ENCODE peak calls at places on chromosomes 11 and 22, in five cellular contexts. I is heart right ventricle, V is K562, W is GM12864, M is cardiac muscle cell. L is an unnamed sample.

GRCh38 chr11:118699508-118700220 is 20.2 kb upstream of the TREH start:
- DNase-seq in V (no peak), W (no peak), I (no peak), M (no peak), L (no peak)

GRCh38 chr22:27937453-27937852 is 18.4 kb upstream of the PITPNB start:
- DNase-seq in M (peak), W (no peak), V (no peak), I (no peak), L (no peak)

GRCh38 chr11:69380921-69381581 is 87.1 kb downstream of the MYEOV start:
- DNase-seq in V (no peak), W (no peak), I (no peak), M (no peak), L (no peak)

GRCh38 chr11:75560644-75561043 is 1.4 kb upstream of the SERPINH1 start:
- DNase-seq in V (no peak), W (no peak), I (no peak), M (no peak), L (no peak)

GRCh38 chr11:46554205-46555162 is 39.3 kb downstream of the AMBRA1 start:
- DNase-seq in W (no peak), M (peak), I (no peak), V (no peak), L (peak)

GRCh38 chr22:47406180-47406723 is 643.8 kb downstream of the TBC1D22A start:
- DNase-seq in V (no peak), W (no peak), M (no peak), I (no peak), L (no peak)

GRCh38 chr11:124841186-124841585 is 24.0 kb upstream of the ROBO3 start:
- DNase-seq in M (no peak), I (no peak), W (no peak), V (no peak), L (no peak)

GRCh38 chr11:76656571-76657081 is 13.9 kb downstream of the LRRC32 start:
- DNase-seq in M (peak), W (no peak), I (no peak), V (no peak), L (no peak)

DNA sequence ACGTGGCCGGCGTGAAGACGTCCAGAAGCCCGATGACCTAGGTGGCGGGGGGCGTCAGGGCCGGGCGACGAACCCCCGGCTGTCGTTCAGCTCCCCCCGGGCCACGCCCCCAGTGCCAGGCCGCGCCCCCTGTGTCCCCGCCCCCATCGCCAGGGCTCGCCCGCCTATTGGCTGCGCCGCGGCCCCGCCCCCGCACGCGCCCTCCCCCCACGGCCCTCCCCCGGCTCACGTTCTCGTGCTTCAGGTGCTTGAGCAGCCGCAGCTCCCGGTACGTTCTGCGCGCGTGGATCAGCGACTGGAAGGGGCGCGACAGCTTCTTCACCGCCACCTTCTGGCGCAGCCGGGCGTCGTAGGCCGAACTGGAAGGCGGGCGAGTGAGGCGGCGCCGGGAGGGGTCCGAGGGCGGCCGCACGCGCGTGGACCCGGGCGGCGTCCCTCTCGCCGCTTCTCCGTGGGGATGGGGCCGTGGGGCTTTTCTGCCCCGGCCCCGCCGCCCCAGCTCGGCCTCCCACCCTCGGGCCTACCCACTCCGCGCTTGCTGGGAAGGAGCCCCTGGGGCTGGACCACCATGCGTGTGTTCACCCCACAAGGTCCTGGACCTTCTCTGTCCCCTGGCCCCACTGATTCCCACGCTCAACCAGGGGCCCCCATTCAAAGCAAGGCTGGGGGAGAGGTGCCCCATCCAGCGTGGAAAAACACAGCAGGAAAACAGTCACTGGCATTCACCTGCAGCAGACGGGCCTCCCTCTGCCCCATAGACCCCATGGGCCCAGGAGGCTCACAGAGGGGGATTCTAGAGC is 2.4 kb downstream of the MAPK11 start:
- DNase-seq in W (no peak), V (peak), I (peak), M (peak), L (no peak)
- TF ChIP-seq CTCF in W (peak), V (no peak), I (peak), M (peak), L (peak)

GRCh38 chr22:32999039-32999861 is 58.9 kb downstream of the SYN3 start:
- DNase-seq in M (no peak), I (no peak), W (no peak), V (no peak), L (no peak)

GRCh38 chr22:33002035-33002434 is 56.1 kb downstream of the SYN3 start:
- DNase-seq in I (no peak), M (no peak), V (no peak), W (no peak), L (no peak)

GRCh38 chr22:32998373-32998772 is 59.8 kb downstream of the SYN3 start:
- DNase-seq in V (no peak), W (no peak), M (no peak), I (no peak), L (no peak)

GRCh38 chr22:32997295-32997694 is 60.9 kb downstream of the SYN3 start:
- DNase-seq in W (no peak), M (no peak), I (no peak), V (no peak), L (no peak)

DNA sequence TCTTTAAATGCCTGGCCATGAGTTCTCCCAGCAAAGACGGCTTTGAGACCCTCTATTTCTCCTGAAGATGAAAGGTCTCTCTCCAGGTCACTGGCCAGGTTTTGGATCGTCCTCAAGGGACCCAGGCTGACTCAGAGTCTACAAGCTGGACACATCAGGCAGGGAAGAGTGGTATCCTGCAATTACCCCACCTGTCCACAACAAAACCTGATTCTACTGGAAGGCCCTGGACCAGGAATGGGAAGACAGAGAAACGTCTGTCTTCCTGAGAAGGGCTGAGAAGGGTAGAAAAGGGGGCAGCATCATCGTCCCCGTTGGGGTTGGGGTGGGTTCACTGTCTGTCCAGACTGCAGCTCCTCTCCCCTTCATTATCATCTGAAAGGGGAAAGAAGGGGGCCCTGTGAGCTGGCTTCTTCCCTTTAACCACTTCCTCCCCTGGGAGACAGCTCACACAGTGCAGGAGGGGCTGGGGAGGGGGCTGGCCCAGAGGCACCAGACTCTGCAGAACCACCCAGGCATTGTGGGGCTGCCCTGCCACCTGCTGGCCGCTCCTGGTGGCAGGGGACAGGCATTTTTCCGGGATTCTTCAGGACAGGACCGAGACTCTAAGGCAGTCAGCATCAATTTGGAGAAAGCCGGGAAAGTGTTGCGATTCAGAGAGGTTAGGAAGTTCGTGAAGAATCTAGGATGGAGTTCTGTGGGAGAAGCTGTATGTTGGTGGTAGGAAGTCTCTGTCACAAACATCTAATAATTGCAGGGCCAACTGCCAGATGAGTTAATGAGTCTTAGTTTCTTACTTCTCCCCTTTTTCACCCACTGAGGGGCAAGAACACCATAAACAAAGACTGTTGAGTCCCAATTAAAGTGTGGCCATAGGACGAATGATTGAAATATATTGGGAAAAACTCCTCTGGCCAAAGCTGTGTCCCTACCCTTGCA is 57.6 kb downstream of the SYN3 start:
- DNase-seq in W (no peak), I (peak), M (peak), V (peak), L (no peak)
- H3K4me3 ChIP-seq in W (no peak), I (no peak), M (no peak), V (no peak), L (no peak)

GRCh38 chr11:120985718-120986569 is 38.0 kb upstream of the TBCEL start:
- DNase-seq in V (peak), M (peak), W (no peak), I (peak), L (peak)
- TF ChIP-seq CTCF in V (no peak), M (peak), W (peak), I (peak), L (peak)

DNA sequence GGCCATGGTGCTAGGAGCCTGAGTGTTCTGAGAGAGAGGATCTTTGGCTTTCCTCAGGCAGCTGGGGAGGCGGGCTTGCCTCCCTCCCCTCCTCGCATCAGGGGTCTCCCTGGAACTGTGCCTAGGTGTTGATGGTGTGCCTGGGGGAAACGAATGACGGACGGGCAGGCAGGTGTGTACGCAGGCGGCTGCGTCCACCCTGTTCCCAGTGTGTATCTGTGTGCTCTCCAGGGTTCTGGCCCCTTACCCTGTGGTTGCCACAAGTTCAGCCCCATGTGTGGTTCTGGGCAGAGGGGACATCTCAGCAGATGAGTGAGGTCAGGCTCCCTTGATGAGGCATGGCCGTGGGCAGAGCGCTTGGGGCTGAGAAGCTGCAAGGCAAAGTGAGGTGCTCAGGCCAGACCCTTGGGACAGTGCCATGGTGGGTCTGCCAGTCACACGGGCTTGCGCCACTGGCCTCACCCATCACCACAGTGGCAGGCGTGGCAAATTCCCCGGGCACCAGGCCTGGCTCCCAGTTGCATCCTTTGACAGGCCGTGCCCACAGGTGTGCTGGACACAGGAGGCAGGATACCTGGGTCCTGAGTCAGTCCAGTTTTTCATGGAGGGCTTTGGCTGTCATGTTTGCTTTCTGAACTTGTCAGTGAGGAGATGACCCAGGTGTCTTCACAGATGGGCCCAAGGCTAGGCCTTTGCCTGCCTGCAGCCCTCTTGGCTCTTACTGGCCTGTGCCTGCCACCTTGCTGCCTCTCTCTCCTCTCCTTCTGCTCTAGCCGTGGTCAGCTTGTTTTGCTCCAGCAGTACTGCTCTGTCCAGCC is 27.3 kb downstream of the GNAZ start:
- DNase-seq in I (no peak), M (no peak), V (peak), W (no peak), L (no peak)
- H3K4me3 ChIP-seq in I (no peak), M (no peak), V (no peak), W (no peak), L (no peak)

DNA sequence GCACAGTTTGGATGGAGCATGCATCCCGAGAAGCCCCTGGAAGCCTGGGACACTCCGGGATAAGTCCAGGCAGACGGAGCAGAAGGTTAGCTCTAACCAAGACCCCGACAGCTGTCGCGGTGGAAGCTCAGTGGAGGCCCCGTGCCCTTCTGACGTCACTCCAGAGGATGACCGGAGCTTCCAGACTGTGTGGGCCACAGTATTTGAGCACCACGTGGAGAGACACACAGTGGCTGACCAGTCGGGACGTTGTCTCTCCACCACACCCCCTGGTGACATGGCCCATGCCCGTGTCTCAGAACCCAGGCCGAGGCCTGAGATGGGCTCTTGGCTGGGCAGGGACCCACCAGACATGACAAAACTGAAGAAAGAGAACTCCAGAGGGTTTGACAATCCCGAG is 86.3 kb downstream of the KIAA1671 start:
- DNase-seq in W (no peak), I (no peak), M (no peak), V (no peak), L (no peak)
- TF ChIP-seq CTCF in W (no peak), I (no peak), M (no peak), V (no peak), L (no peak)

GRCh38 chr11:115607621-115608191 is 103.5 kb upstream of the CADM1 start:
- DNase-seq in M (peak), V (no peak), I (peak), W (no peak), L (no peak)
- H3K4me3 ChIP-seq in M (no peak), V (no peak), I (no peak), W (no peak), L (no peak)

DNA sequence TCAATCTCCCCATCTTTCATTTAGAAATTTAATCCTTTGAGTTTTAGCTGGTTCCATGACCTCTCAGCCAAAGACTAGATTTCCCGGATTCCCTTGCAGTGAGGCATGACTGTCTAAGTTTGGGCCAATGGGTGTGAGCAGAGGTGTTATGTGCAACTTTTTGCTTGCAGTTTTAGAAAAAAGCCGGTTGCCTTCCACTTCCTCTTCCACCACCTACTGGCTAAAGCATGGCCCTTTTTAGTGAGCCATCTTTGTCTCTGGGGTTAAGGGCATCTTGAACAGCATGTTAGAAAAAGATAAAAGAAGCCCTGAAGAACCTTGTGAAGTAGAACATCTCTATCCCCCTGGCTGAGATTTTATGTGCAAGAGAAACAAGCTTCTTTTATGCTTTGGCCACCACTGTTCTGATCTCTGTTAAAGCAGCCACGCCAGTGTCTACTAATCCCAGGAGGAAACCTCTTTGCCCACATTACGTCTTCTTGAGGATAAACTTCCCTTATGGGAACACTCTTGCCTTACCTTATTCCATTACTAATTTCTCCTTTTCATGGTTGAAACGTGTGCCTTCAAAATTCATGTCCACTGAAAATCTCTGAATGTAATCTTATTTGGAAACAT is 279.9 kb downstream of the TENM4 start:
- DNase-seq in W (no peak), I (no peak), V (no peak), M (peak), L (no peak)
- TF ChIP-seq CTCF in W (peak), I (peak), V (no peak), M (peak), L (peak)